ENCODE peak calls at places on chromosomes 11 and 22, in six cellular contexts. L is effector CD8-positive, alpha-beta T cell; R is GM19239; W is AG04450; X is kidney epithelial cell; N is EL. J is an unnamed sample.

GRCh38 chr22:24157783-24158170 is 23.5 kb upstream of the SUSD2 start:
- DNase-seq in X (no peak), W (no peak), R (no peak), L (no peak), N (peak; percentile 29), J (no peak)

GRCh38 chr11:128422576-128423370 is 164.6 kb downstream of the ETS1 start:
- DNase-seq in W (no peak), L (peak; percentile 64), N (no peak), R (no peak), X (no peak), J (no peak)

GRCh38 chr22:36743591-36744412 is 32.1 kb downstream of the IFT27 start:
- DNase-seq in N (no peak), W (no peak), R (no peak), L (no peak), X (no peak), J (no peak)

GRCh38 chr22:42684462-42685195 is 35.4 kb upstream of the CYB5R3 start:
- DNase-seq in N (no peak), R (no peak), W (no peak), L (no peak), X (no peak), J (no peak)

GRCh38 chr22:29011868-29012428 is 49.7 kb downstream of the C22orf31 start:
- DNase-seq in W (no peak), X (no peak), L (no peak), R (no peak), N (no peak), J (no peak)

GRCh38 chr22:39808087-39808486 is 85.5 kb downstream of the ENTHD1 start:
- DNase-seq in L (peak; percentile 3), W (no peak), N (peak; percentile 32), X (no peak), R (no peak), J (no peak)

GRCh38 chr11:16335236-16335962 is 20.9 kb downstream of the SOX6 start:
- DNase-seq in W (no peak), X (no peak), N (no peak), R (no peak), L (no peak), J (no peak)

GRCh38 chr11:87284306-87284705 is 246.6 kb downstream of the TMEM135 start:
- DNase-seq in W (no peak), X (no peak), L (no peak), R (no peak), N (no peak), J (no peak)

GRCh38 chr22:46563381-46564083 is 26.1 kb upstream of the CELSR1 start:
- DNase-seq in L (peak; percentile 48), X (no peak), R (peak; percentile 82), N (peak; percentile 49), W (no peak), J (no peak)

GRCh38 chr11:46265764-46266163 is 11.7 kb upstream of the CREB3L1 start:
- DNase-seq in L (no peak), W (no peak), R (no peak), X (no peak), N (no peak), J (no peak)

GRCh38 chr11:13209379-13209778 is 68.2 kb upstream of the BMAL1 start:
- DNase-seq in X (no peak), W (no peak), L (no peak), N (no peak), R (no peak), J (no peak)

GRCh38 chr11:100890779-100891178 is 203.7 kb downstream of the ARHGAP42 start:
- DNase-seq in L (no peak), W (peak; percentile 94), N (peak; percentile 90), R (no peak), X (peak; percentile 76), J (peak; percentile 83)

GRCh38 chr11:58003036-58003435 is 20.6 kb upstream of the OR9Q1 start:
- DNase-seq in W (no peak), R (no peak), N (no peak), X (no peak), L (no peak), J (no peak)